ENCODE peak calls at places on chromosome 5, in six cellular contexts. Q, U, D, R, Y and L are unnamed samples.
A peak's percentile ranks its signal among the peaks of the same experiment; 100 is the strongest.

GRCh38 chr5:1834022-1834551 is 32.9 kb downstream of the NDUFS6 start:
- DNase-seq in Q (no peak), U (no peak), D (no peak), R (no peak), Y (peak; percentile 94), L (no peak)

GRCh38 chr5:145978171-145978570 is 41.8 kb downstream of the SH3RF2 start:
- DNase-seq in Q (no peak), U (no peak), D (no peak), R (no peak), Y (no peak), L (no peak)

GRCh38 chr5:77015938-77016569 is 14.2 kb upstream of the AGGF1 start:
- DNase-seq in Q (no peak), U (no peak), D (peak; percentile 57), R (no peak), Y (no peak), L (no peak)

GRCh38 chr5:41445937-41446563 is 64.4 kb downstream of the PLCXD3 start:
- DNase-seq in Q (no peak), U (peak; percentile 25), D (no peak), R (no peak), Y (no peak), L (no peak)

GRCh38 chr5:9069650-9070049 is 476.2 kb downstream of the SEMA5A start:
- DNase-seq in Q (no peak), U (no peak), D (no peak), R (no peak), Y (no peak), L (no peak)

GRCh38 chr5:144421411-144421810 is 250.7 kb downstream of the KCTD16 start:
- DNase-seq in Q (no peak), U (no peak), D (peak; percentile 11), R (no peak), Y (no peak), L (no peak)

GRCh38 chr5:170740586-170741205 is 42.8 kb upstream of the GABRP start:
- DNase-seq in Q (no peak), U (no peak), D (no peak), R (no peak), Y (no peak), L (no peak)

GRCh38 chr5:139571543-139571942 is 10.4 kb downstream of the UBE2D2 start:
- DNase-seq in Q (no peak), U (no peak), D (no peak), R (no peak), Y (no peak), L (no peak)

GRCh38 chr5:143401846-143402463 is 1.5 kb downstream of the NR3C1 start:
- DNase-seq in Q (no peak), U (no peak), D (no peak), R (no peak), Y (no peak), L (no peak)

GRCh38 chr5:176447538-176447981 is 625 bp upstream of the FAF2 start:
- DNase-seq in Q (peak; percentile 29), U (no peak), D (no peak), R (no peak), Y (no peak), L (no peak)

GRCh38 chr5:171630047-171630669 is 155.5 kb upstream of the SMIM23 start:
- DNase-seq in Q (peak; percentile 34), U (no peak), D (no peak), R (no peak), Y (no peak), L (peak; percentile 71)

GRCh38 chr5:80186634-80187033 is 69.2 kb downstream of the SERINC5 start:
- DNase-seq in Q (peak; percentile 72), U (no peak), D (no peak), R (no peak), Y (no peak), L (no peak)

GRCh38 chr5:83149671-83150070 is 72.3 kb downstream of the XRCC4 start:
- DNase-seq in Q (no peak), U (no peak), D (peak; percentile 23), R (no peak), Y (no peak), L (no peak)

GRCh38 chr5:77893225-77893860 is 117.2 kb upstream of the TBCA start:
- DNase-seq in Q (no peak), U (peak; percentile 89), D (peak; percentile 98), R (no peak), Y (no peak), L (no peak)

GRCh38 chr5:53263151-53263550 is 153.6 kb upstream of the MOCS2 start:
- DNase-seq in Q (no peak), U (no peak), D (no peak), R (no peak), Y (no peak), L (no peak)

GRCh38 chr5:169280286-169280685 is 20.7 kb downstream of the SLIT3 start:
- DNase-seq in Q (no peak), U (no peak), D (no peak), R (no peak), Y (no peak), L (no peak)

GRCh38 chr5:57486206-57486605 is 3.6 kb upstream of the ACTBL2 start:
- DNase-seq in Q (no peak), U (no peak), D (no peak), R (no peak), Y (no peak), L (no peak)

GRCh38 chr5:171249460-171249859 is 59.6 kb upstream of the TLX3 start:
- DNase-seq in Q (no peak), U (no peak), D (no peak), R (no peak), Y (no peak), L (no peak)

GRCh38 chr5:61809651-61810050 is 477.6 kb downstream of the ZSWIM6 start:
- DNase-seq in Q (no peak), U (no peak), D (no peak), R (no peak), Y (no peak), L (no peak)

GRCh38 chr5:72956324-72957140 is 691 bp downstream of the FCHO2 start:
- DNase-seq in Q (peak; percentile 52), U (peak; percentile 56), D (peak; percentile 62), R (peak; percentile 39), Y (no peak), L (peak; percentile 49)

GRCh38 chr5:18393546-18393945 is 759.3 kb downstream of the TAF11L14 start:
- DNase-seq in Q (no peak), U (no peak), D (no peak), R (no peak), Y (no peak), L (no peak)

GRCh38 chr5:8606231-8606630 is 737.3 kb downstream of the MTRR start:
- DNase-seq in Q (no peak), U (no peak), D (no peak), R (no peak), Y (no peak), L (no peak)